ENCODE peak calls at places on chromosomes 6 and 20, in seven cellular contexts. One of them, this sample, is unnamed.

GRCh38 chr6:42359021-42359420 is 92.7 kb downstream of the TRERF1 start:
- DNase-seq in IMR-90: no peak
- DNase-seq in A549: peak; percentile 13
- DNase-seq in HepG2: no peak
- DNase-seq in GM12878: no peak
- DNase-seq in SK-N-SH: no peak
- DNase-seq in H1: no peak
- DNase-seq in this sample: no peak

GRCh38 chr6:157585274-157586087 is 204.5 kb downstream of the ZDHHC14 start:
- DNase-seq in H1: no peak
- DNase-seq in A549: no peak
- DNase-seq in GM12878: no peak
- DNase-seq in SK-N-SH: no peak
- DNase-seq in IMR-90: no peak
- DNase-seq in HepG2: no peak
- DNase-seq in this sample: no peak

GRCh38 chr6:106156863-106157262 is 70.7 kb downstream of the PRDM1 start:
- DNase-seq in IMR-90: no peak
- DNase-seq in SK-N-SH: no peak
- DNase-seq in HepG2: no peak
- DNase-seq in A549: no peak
- DNase-seq in H1: no peak
- DNase-seq in GM12878: no peak
- DNase-seq in this sample: no peak

GRCh38 chr20:52496191-52496590 is 304.6 kb upstream of the ZFP64 start:
- DNase-seq in GM12878: no peak
- DNase-seq in IMR-90: no peak
- DNase-seq in H1: no peak
- DNase-seq in HepG2: no peak
- DNase-seq in A549: no peak
- DNase-seq in SK-N-SH: no peak
- DNase-seq in this sample: no peak

GRCh38 chr6:1702580-1703051 is 92.9 kb downstream of the FOXC1 start:
- DNase-seq in GM12878: no peak
- DNase-seq in HepG2: peak; percentile 84
- DNase-seq in SK-N-SH: peak; percentile 71
- DNase-seq in A549: no peak
- DNase-seq in H1: no peak
- DNase-seq in IMR-90: no peak
- DNase-seq in this sample: peak; percentile 63

GRCh38 chr6:156752666-156753301 is 24.4 kb upstream of the ARID1B start:
- DNase-seq in GM12878: peak; percentile 63
- DNase-seq in HepG2: peak; percentile 24
- DNase-seq in A549: no peak
- DNase-seq in SK-N-SH: no peak
- DNase-seq in H1: no peak
- DNase-seq in IMR-90: no peak
- DNase-seq in this sample: no peak

GRCh38 chr20:36644713-36645109 is 1.3 kb downstream of the SLA2 start:
- DNase-seq in H1: no peak
- DNase-seq in GM12878: no peak
- DNase-seq in A549: no peak
- DNase-seq in SK-N-SH: no peak
- DNase-seq in IMR-90: no peak
- DNase-seq in HepG2: no peak
- DNase-seq in this sample: no peak

GRCh38 chr20:37890108-37890507 is 12.8 kb upstream of the VSTM2L start:
- DNase-seq in IMR-90: no peak
- DNase-seq in SK-N-SH: no peak
- DNase-seq in HepG2: no peak
- DNase-seq in H1: no peak
- DNase-seq in A549: no peak
- DNase-seq in GM12878: peak; percentile 26
- DNase-seq in this sample: no peak

GRCh38 chr20:53598140-53599038 is 4.8 kb upstream of the ZNF217 start:
- DNase-seq in H1: no peak
- DNase-seq in IMR-90: no peak
- DNase-seq in A549: no peak
- DNase-seq in HepG2: no peak
- DNase-seq in GM12878: no peak
- DNase-seq in SK-N-SH: no peak
- DNase-seq in this sample: no peak

GRCh38 chr6:119493980-119494379 is 144.4 kb upstream of the MAN1A1 start:
- DNase-seq in H1: no peak
- DNase-seq in SK-N-SH: no peak
- DNase-seq in HepG2: peak; percentile 50
- DNase-seq in A549: no peak
- DNase-seq in GM12878: no peak
- DNase-seq in IMR-90: no peak
- DNase-seq in this sample: no peak

GRCh38 chr6:167779123-167779992 is 47.4 kb upstream of the AFDN start:
- DNase-seq in IMR-90: no peak
- DNase-seq in HepG2: no peak
- DNase-seq in A549: no peak
- DNase-seq in SK-N-SH: no peak
- DNase-seq in H1: no peak
- DNase-seq in GM12878: no peak
- DNase-seq in this sample: no peak

GRCh38 chr6:71289039-71289801 is 609 bp downstream of the OGFRL1 start:
- DNase-seq in IMR-90: no peak
- DNase-seq in GM12878: no peak
- DNase-seq in SK-N-SH: peak; percentile 83
- DNase-seq in HepG2: no peak
- DNase-seq in A549: no peak
- DNase-seq in H1: no peak
- DNase-seq in this sample: no peak

GRCh38 chr20:12022121-12022520 is 104.4 kb downstream of the BTBD3 start:
- DNase-seq in IMR-90: no peak
- DNase-seq in SK-N-SH: no peak
- DNase-seq in HepG2: no peak
- DNase-seq in GM12878: no peak
- DNase-seq in H1: no peak
- DNase-seq in A549: no peak
- DNase-seq in this sample: no peak

GRCh38 chr6:11500008-11500407 is 37.5 kb upstream of the TMEM170B start:
- DNase-seq in H1: no peak
- DNase-seq in A549: no peak
- DNase-seq in SK-N-SH: no peak
- DNase-seq in IMR-90: peak; percentile 65
- DNase-seq in GM12878: no peak
- DNase-seq in HepG2: no peak
- DNase-seq in this sample: no peak

GRCh38 chr20:50837532-50838321 is 42.9 kb downstream of the BCAS4 start:
- DNase-seq in A549: no peak
- DNase-seq in H1: no peak
- DNase-seq in HepG2: no peak
- DNase-seq in GM12878: no peak
- DNase-seq in SK-N-SH: no peak
- DNase-seq in IMR-90: peak; percentile 83
- DNase-seq in this sample: peak; percentile 79

GRCh38 chr6:95551678-95552324 is 25.5 kb upstream of the MANEA start:
- DNase-seq in A549: no peak
- DNase-seq in SK-N-SH: no peak
- DNase-seq in HepG2: no peak
- DNase-seq in IMR-90: no peak
- DNase-seq in H1: no peak
- DNase-seq in GM12878: no peak
- DNase-seq in this sample: no peak

GRCh38 chr20:58583141-58583540 is 67.9 kb upstream of the APCDD1L start:
- DNase-seq in H1: no peak
- DNase-seq in GM12878: no peak
- DNase-seq in HepG2: no peak
- DNase-seq in A549: no peak
- DNase-seq in IMR-90: peak; percentile 49
- DNase-seq in SK-N-SH: no peak
- DNase-seq in this sample: no peak

GRCh38 chr6:151682922-151683321 is 124.6 kb upstream of the ESR1 start:
- DNase-seq in SK-N-SH: no peak
- DNase-seq in H1: no peak
- DNase-seq in GM12878: no peak
- DNase-seq in IMR-90: no peak
- DNase-seq in HepG2: peak; percentile 54
- DNase-seq in A549: no peak
- DNase-seq in this sample: no peak

GRCh38 chr20:5513975-5514516 is 197.3 kb upstream of the PROKR2 start:
- DNase-seq in GM12878: no peak
- DNase-seq in H1: no peak
- DNase-seq in SK-N-SH: no peak
- DNase-seq in HepG2: peak; percentile 99
- DNase-seq in A549: peak; percentile 84
- DNase-seq in IMR-90: peak; percentile 49
- DNase-seq in this sample: no peak

GRCh38 chr6:153058291-153058690 is 55.8 kb upstream of the MTRF1L start:
- DNase-seq in H1: no peak
- DNase-seq in GM12878: no peak
- DNase-seq in A549: no peak
- DNase-seq in HepG2: no peak
- DNase-seq in IMR-90: peak; percentile 58
- DNase-seq in SK-N-SH: no peak
- DNase-seq in this sample: no peak

GRCh38 chr6:111628117-111628866 is 22.6 kb upstream of the TRAF3IP2 start:
- DNase-seq in GM12878: no peak
- DNase-seq in HepG2: no peak
- DNase-seq in IMR-90: no peak
- DNase-seq in H1: no peak
- DNase-seq in SK-N-SH: no peak
- DNase-seq in A549: no peak
- DNase-seq in this sample: no peak

DNA sequence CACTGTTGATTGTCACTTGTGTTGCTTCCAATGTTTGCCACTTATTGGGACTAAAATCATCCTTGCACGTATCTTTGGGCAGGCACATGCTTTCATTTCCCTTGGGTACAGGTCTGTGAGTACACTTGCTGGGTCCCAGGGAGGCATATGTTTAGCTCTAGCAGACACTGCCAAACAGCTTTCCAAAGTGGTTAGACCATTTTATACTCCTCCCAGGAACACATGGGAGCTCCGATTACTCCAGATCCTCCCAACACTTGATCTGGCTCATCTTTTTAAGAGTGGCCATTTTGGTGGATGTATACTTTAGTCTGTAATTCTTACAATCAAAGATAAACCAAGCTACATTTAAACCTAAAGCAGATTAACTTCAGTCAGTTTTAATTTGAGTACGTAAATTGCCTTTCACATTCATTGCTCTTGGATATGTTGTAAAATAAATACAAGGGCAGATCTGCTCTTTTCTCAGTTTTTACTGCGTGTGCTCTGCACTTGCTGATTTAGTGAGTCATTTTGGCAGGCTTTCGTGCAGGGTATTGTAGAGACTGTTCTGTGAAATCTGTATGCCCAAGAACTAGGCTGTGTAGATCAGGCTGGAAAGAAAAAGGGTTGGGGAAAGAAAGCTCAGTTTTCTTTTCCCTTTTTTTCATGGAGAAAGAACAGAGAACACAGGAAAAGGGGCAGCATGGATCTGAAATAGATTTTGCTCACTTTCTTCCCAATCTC is 19.5 kb downstream of the SLC22A1 start:
- DNase-seq in H1: no peak
- DNase-seq in GM12878: no peak
- DNase-seq in HepG2: no peak
- DNase-seq in A549: no peak
- DNase-seq in IMR-90: peak; percentile 84
- DNase-seq in SK-N-SH: no peak
- DNase-seq in this sample: no peak
- TF ChIP-seq RFX5 in H1: no peak
- TF ChIP-seq RFX5 in GM12878: no peak
- TF ChIP-seq RFX5 in HepG2: no peak
- TF ChIP-seq RFX5 in A549: no peak
- TF ChIP-seq RFX5 in IMR-90: no peak
- TF ChIP-seq RFX5 in SK-N-SH: no peak
- TF ChIP-seq RFX5 in this sample: no peak

DNA sequence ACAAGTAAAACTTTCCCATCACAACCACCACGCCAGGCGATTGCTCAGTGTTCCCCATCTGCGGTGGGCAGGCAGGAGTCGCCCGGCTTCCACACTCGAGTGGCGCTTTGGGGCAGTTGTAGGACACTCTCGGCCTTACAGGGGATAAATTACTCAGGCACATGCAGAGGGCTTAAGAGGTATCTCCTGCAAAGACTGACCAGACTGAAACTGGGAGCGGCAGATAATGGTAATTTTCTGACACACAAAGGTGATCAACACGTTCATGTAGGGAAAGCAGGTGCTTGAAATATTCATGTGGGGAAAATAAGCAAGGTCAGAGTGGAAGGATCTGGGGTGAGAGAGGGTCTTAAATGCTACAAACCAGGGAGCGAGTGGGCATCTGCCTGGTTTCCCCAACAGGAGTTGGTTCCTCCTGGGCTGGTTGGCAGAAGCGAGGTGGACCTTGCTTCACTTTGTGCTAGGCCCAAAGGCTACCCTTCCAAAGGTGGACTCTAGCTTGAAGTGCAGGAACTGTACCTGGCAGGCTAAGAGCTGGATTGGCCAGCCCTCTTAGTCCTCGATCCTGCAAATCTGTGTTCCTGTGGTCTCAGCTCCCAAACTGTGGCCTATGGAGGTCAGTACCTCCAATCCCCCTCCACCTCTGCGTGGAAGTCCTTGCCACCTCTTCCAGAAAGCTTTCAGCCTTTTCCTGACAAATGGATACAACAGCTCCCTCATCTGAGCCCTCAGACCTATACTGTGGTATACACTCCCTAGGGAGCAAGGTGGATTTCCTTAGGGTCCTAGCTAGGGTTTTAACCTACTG is 16.7 kb downstream of the PLAGL2 start:
- DNase-seq in H1: no peak
- DNase-seq in A549: no peak
- DNase-seq in IMR-90: no peak
- DNase-seq in GM12878: no peak
- DNase-seq in HepG2: no peak
- DNase-seq in SK-N-SH: peak; percentile 37
- DNase-seq in this sample: no peak
- TF ChIP-seq RFX5 in H1: peak; percentile 29
- TF ChIP-seq RFX5 in A549: no peak
- TF ChIP-seq RFX5 in IMR-90: no peak
- TF ChIP-seq RFX5 in GM12878: no peak
- TF ChIP-seq RFX5 in HepG2: no peak
- TF ChIP-seq RFX5 in SK-N-SH: no peak
- TF ChIP-seq RFX5 in this sample: no peak

DNA sequence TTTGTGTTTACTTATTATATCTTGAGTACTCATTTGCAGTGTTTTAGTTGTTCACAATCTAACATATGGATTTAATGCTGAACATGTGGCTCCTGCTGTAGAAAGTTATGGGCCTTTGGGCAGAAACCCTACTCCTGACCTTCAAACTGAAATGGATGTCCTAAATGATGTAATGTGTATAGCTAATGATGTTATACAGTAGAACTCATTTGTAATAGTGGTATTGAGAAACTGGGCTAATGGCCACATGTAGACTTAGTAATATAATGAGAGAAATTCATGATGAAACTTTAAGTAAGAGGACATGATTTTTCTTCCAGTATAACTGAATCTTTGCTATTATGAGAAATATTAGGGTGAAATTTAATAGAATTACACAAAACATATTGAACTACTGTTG is 121.3 kb upstream of the PTPRK start:
- DNase-seq in IMR-90: peak; percentile 64
- DNase-seq in H1: no peak
- DNase-seq in GM12878: no peak
- DNase-seq in A549: no peak
- DNase-seq in HepG2: no peak
- DNase-seq in SK-N-SH: no peak
- DNase-seq in this sample: no peak
- TF ChIP-seq RFX5 in IMR-90: no peak
- TF ChIP-seq RFX5 in H1: no peak
- TF ChIP-seq RFX5 in GM12878: no peak
- TF ChIP-seq RFX5 in A549: no peak
- TF ChIP-seq RFX5 in HepG2: no peak
- TF ChIP-seq RFX5 in SK-N-SH: no peak
- TF ChIP-seq RFX5 in this sample: no peak

GRCh38 chr6:30322527-30323501 is 3.9 kb upstream of the TRIM39 start:
- DNase-seq in IMR-90: peak; percentile 80
- DNase-seq in GM12878: no peak
- DNase-seq in H1: no peak
- DNase-seq in HepG2: no peak
- DNase-seq in A549: no peak
- DNase-seq in SK-N-SH: no peak
- DNase-seq in this sample: peak; percentile 57
- TF ChIP-seq RFX5 in IMR-90: no peak
- TF ChIP-seq RFX5 in GM12878: no peak
- TF ChIP-seq RFX5 in H1: no peak
- TF ChIP-seq RFX5 in HepG2: no peak
- TF ChIP-seq RFX5 in A549: no peak
- TF ChIP-seq RFX5 in SK-N-SH: no peak
- TF ChIP-seq RFX5 in this sample: no peak